ENCODE peak calls at places on chromosome 4, in four cellular contexts. One of them, this sample, is unnamed.
A peak's percentile ranks its signal among the peaks of the same experiment; 100 is the strongest.

GRCh38 chr4:186201535-186202230 is 10.3 kb downstream of the CYP4V2 start:
- DNase-seq in NCI-H2171 treated with DMSO at 0.1 percent for 48 hours: peak; percentile 1
- DNase-seq in osteocyte: no peak
- DNase-seq in COLO829: no peak
- DNase-seq in this sample: peak; percentile 41

GRCh38 chr4:125168531-125168930 is 146.2 kb upstream of the FAT4 start:
- DNase-seq in COLO829: no peak
- DNase-seq in osteocyte: no peak
- DNase-seq in NCI-H2171 treated with DMSO at 0.1 percent for 48 hours: no peak
- DNase-seq in this sample: no peak

GRCh38 chr4:26141916-26142638 is 178.7 kb upstream of the RBPJ start:
- DNase-seq in NCI-H2171 treated with DMSO at 0.1 percent for 48 hours: no peak
- DNase-seq in COLO829: no peak
- DNase-seq in osteocyte: peak; percentile 85
- DNase-seq in this sample: peak; percentile 36

GRCh38 chr4:6940744-6941137 is 31.1 kb downstream of the TBC1D14 start:
- DNase-seq in NCI-H2171 treated with DMSO at 0.1 percent for 48 hours: no peak
- DNase-seq in osteocyte: no peak
- DNase-seq in COLO829: no peak
- DNase-seq in this sample: no peak

GRCh38 chr4:7135389-7135746 is 57.0 kb upstream of the SORCS2 start:
- DNase-seq in osteocyte: peak; percentile 88
- DNase-seq in COLO829: no peak
- DNase-seq in NCI-H2171 treated with DMSO at 0.1 percent for 48 hours: no peak
- DNase-seq in this sample: peak; percentile 9

GRCh38 chr4:150874386-150875226 is 140.5 kb downstream of the LRBA start:
- DNase-seq in NCI-H2171 treated with DMSO at 0.1 percent for 48 hours: no peak
- DNase-seq in COLO829: no peak
- DNase-seq in osteocyte: no peak
- DNase-seq in this sample: no peak

GRCh38 chr4:6942238-6942800 is 32.7 kb downstream of the TBC1D14 start:
- DNase-seq in osteocyte: no peak
- DNase-seq in COLO829: peak; percentile 74
- DNase-seq in NCI-H2171 treated with DMSO at 0.1 percent for 48 hours: no peak
- DNase-seq in this sample: peak; percentile 96

GRCh38 chr4:163344147-163345050 is 707 bp downstream of the NPY5R start:
- DNase-seq in osteocyte: no peak
- DNase-seq in COLO829: no peak
- DNase-seq in NCI-H2171 treated with DMSO at 0.1 percent for 48 hours: no peak
- DNase-seq in this sample: no peak

GRCh38 chr4:113955411-113955810 is 24.0 kb downstream of the ARSJ start:
- DNase-seq in NCI-H2171 treated with DMSO at 0.1 percent for 48 hours: no peak
- DNase-seq in COLO829: no peak
- DNase-seq in osteocyte: no peak
- DNase-seq in this sample: no peak

GRCh38 chr4:151744614-151745013 is 16.2 kb downstream of the GATB start:
- DNase-seq in NCI-H2171 treated with DMSO at 0.1 percent for 48 hours: no peak
- DNase-seq in osteocyte: no peak
- DNase-seq in COLO829: peak; percentile 76
- DNase-seq in this sample: peak; percentile 89

GRCh38 chr4:157674699-157675098 is 454.2 kb downstream of the GRIA2 start:
- DNase-seq in COLO829: peak; percentile 7
- DNase-seq in NCI-H2171 treated with DMSO at 0.1 percent for 48 hours: no peak
- DNase-seq in osteocyte: no peak
- DNase-seq in this sample: no peak

GRCh38 chr4:82865592-82865991 is 25.4 kb downstream of the SEC31A start:
- DNase-seq in osteocyte: no peak
- DNase-seq in NCI-H2171 treated with DMSO at 0.1 percent for 48 hours: no peak
- DNase-seq in COLO829: no peak
- DNase-seq in this sample: peak; percentile 91

GRCh38 chr4:55547461-55547770 is 707 bp upstream of the CLOCK start:
- DNase-seq in NCI-H2171 treated with DMSO at 0.1 percent for 48 hours: peak; percentile 61
- DNase-seq in COLO829: peak; percentile 33
- DNase-seq in osteocyte: peak; percentile 85
- DNase-seq in this sample: no peak

GRCh38 chr4:165493359-165493758 is 114.6 kb downstream of the CPE start:
- DNase-seq in NCI-H2171 treated with DMSO at 0.1 percent for 48 hours: no peak
- DNase-seq in COLO829: peak; percentile 51
- DNase-seq in osteocyte: peak; percentile 90
- DNase-seq in this sample: peak; percentile 39

GRCh38 chr4:70994069-70994366 is 569 bp downstream of the DCK start:
- DNase-seq in COLO829: peak; percentile 13
- DNase-seq in NCI-H2171 treated with DMSO at 0.1 percent for 48 hours: no peak
- DNase-seq in osteocyte: no peak
- DNase-seq in this sample: no peak

GRCh38 chr4:5082381-5082780 is 31.1 kb downstream of the STK32B start:
- DNase-seq in COLO829: no peak
- DNase-seq in osteocyte: no peak
- DNase-seq in NCI-H2171 treated with DMSO at 0.1 percent for 48 hours: no peak
- DNase-seq in this sample: no peak

GRCh38 chr4:5746829-5747745 is 36.1 kb downstream of the EVC start:
- DNase-seq in NCI-H2171 treated with DMSO at 0.1 percent for 48 hours: no peak
- DNase-seq in COLO829: peak; percentile 20
- DNase-seq in osteocyte: peak; percentile 60
- DNase-seq in this sample: peak; percentile 48

GRCh38 chr4:182925298-182925738 is 8.1 kb upstream of the DCTD start:
- DNase-seq in osteocyte: no peak
- DNase-seq in COLO829: no peak
- DNase-seq in NCI-H2171 treated with DMSO at 0.1 percent for 48 hours: peak; percentile 75
- DNase-seq in this sample: peak; percentile 36

GRCh38 chr4:123024710-123025109 is 102.3 kb upstream of the NUDT6 start:
- DNase-seq in osteocyte: no peak
- DNase-seq in NCI-H2171 treated with DMSO at 0.1 percent for 48 hours: no peak
- DNase-seq in COLO829: no peak
- DNase-seq in this sample: no peak

GRCh38 chr4:32140636-32141035 is 1420.5 kb downstream of the PCDH7 start:
- DNase-seq in NCI-H2171 treated with DMSO at 0.1 percent for 48 hours: no peak
- DNase-seq in COLO829: peak; percentile 22
- DNase-seq in osteocyte: no peak
- DNase-seq in this sample: no peak

GRCh38 chr4:24837296-24837695 is 41.9 kb downstream of the SOD3 start:
- DNase-seq in COLO829: no peak
- DNase-seq in NCI-H2171 treated with DMSO at 0.1 percent for 48 hours: no peak
- DNase-seq in osteocyte: no peak
- DNase-seq in this sample: no peak

GRCh38 chr4:169063441-169063840 is 53.4 kb upstream of the CBR4 start:
- DNase-seq in NCI-H2171 treated with DMSO at 0.1 percent for 48 hours: no peak
- DNase-seq in osteocyte: no peak
- DNase-seq in COLO829: no peak
- DNase-seq in this sample: no peak

GRCh38 chr4:154004859-154005520 is 216.1 kb upstream of the SFRP2 start:
- DNase-seq in NCI-H2171 treated with DMSO at 0.1 percent for 48 hours: no peak
- DNase-seq in osteocyte: no peak
- DNase-seq in COLO829: peak; percentile 10
- DNase-seq in this sample: peak; percentile 63

GRCh38 chr4:15682790-15683495 is 1.3 kb downstream of the FAM200B start:
- DNase-seq in osteocyte: no peak
- DNase-seq in COLO829: no peak
- DNase-seq in NCI-H2171 treated with DMSO at 0.1 percent for 48 hours: no peak
- DNase-seq in this sample: no peak

This sample was measured in HFFc6.